ENCODE peak calls at places on chromosomes 4 and X, in ten cellular contexts. C, Z, J, T, A, D, I, S, H and N are unnamed samples.

GRCh38 chr4:110854021-110854678 is 231.3 kb upstream of the PITX2 start:
- DNase-seq in C (peak), Z (peak), J (peak), T (no peak), A (no peak), D (no peak), I (no peak), S (no peak), H (no peak), N (no peak)

GRCh38 chr4:148415500-148415899 is 26.7 kb downstream of the NR3C2 start:
- DNase-seq in C (peak), Z (peak), J (no peak), T (no peak), A (no peak), D (no peak), I (no peak), S (no peak), H (no peak), N (peak)

GRCh38 chr4:22410645-22411247 is 105.1 kb downstream of the ADGRA3 start:
- DNase-seq in C (peak), Z (peak), J (no peak), T (no peak), A (no peak), D (no peak), I (no peak), S (no peak), H (no peak), N (peak)

GRCh38 chrX:42714981-42715688 is 62.8 kb downstream of the PPP1R2C start:
- DNase-seq in C (peak), Z (no peak), J (no peak), T (peak), A (peak), D (peak), I (no peak), S (peak), H (no peak), N (no peak)

GRCh38 chr4:108502366-108502765 is 118.0 kb upstream of the RPL34 start:
- DNase-seq in C (no peak), Z (no peak), J (no peak), T (no peak), A (no peak), D (no peak), I (no peak), S (no peak), H (no peak), N (no peak)

GRCh38 chrX:53918697-53919096 is 125.6 kb downstream of the PHF8 start:
- DNase-seq in C (no peak), Z (peak), J (no peak), T (no peak), A (no peak), D (no peak), I (no peak), S (no peak), H (no peak), N (no peak)

GRCh38 chr4:147828361-147828760 is 96.5 kb downstream of the ARHGAP10 start:
- DNase-seq in C (peak), Z (peak), J (peak), T (no peak), A (no peak), D (no peak), I (no peak), S (no peak), H (no peak), N (no peak)

GRCh38 chr4:179843370-179843769 is 2399.8 kb upstream of the TENM3 start:
- DNase-seq in C (no peak), Z (no peak), J (no peak), T (peak), A (no peak), D (no peak), I (no peak), S (no peak), H (no peak), N (no peak)

GRCh38 chr4:24703298-24703697 is 92.1 kb upstream of the SOD3 start:
- DNase-seq in C (no peak), Z (no peak), J (no peak), T (no peak), A (no peak), D (no peak), I (no peak), S (no peak), H (no peak), N (no peak)

GRCh38 chr4:106238819-106239420 is 77.1 kb downstream of the TBCK start:
- DNase-seq in C (peak), Z (peak), J (peak), T (peak), A (no peak), D (no peak), I (no peak), S (no peak), H (no peak), N (peak)